ENCODE peak calls at places on chromosomes 3 and 15, in four cellular contexts. One of them, this sample, is unnamed.
A peak's percentile ranks its signal among the peaks of the same experiment; 100 is the strongest.

GRCh38 chr3:3200632-3201212 is 21.2 kb upstream of the CRBN start:
- DNase-seq in H1: no peak
- DNase-seq in mesendoderm: peak; percentile 84
- DNase-seq in IMR-90: peak; percentile 62
- DNase-seq in this sample: peak; percentile 50

GRCh38 chr3:30657914-30658313 is 51.5 kb downstream of the TGFBR2 start:
- DNase-seq in H1: no peak
- DNase-seq in mesendoderm: no peak
- DNase-seq in IMR-90: peak; percentile 23
- DNase-seq in this sample: no peak

GRCh38 chr3:142209655-142210054 is 15.7 kb downstream of the GK5 start:
- DNase-seq in IMR-90: peak; percentile 72
- DNase-seq in mesendoderm: no peak
- DNase-seq in H1: no peak
- DNase-seq in this sample: no peak

GRCh38 chr15:55742498-55742926 is 440 bp downstream of the PRTG start:
- DNase-seq in mesendoderm: no peak
- DNase-seq in IMR-90: peak; percentile 22
- DNase-seq in H1: no peak
- DNase-seq in this sample: no peak

GRCh38 chr3:157705258-157705657 is 202.0 kb upstream of the VEPH1 start:
- DNase-seq in mesendoderm: no peak
- DNase-seq in IMR-90: no peak
- DNase-seq in H1: no peak
- DNase-seq in this sample: no peak

GRCh38 chr3:62559831-62560445 is 186.6 kb upstream of the FEZF2 start:
- DNase-seq in H1: no peak
- DNase-seq in IMR-90: peak; percentile 57
- DNase-seq in mesendoderm: peak; percentile 33
- DNase-seq in this sample: no peak

GRCh38 chr3:122305818-122306621 is 19.0 kb upstream of the CSTA start:
- DNase-seq in IMR-90: no peak
- DNase-seq in mesendoderm: peak; percentile 65
- DNase-seq in H1: no peak
- DNase-seq in this sample: peak; percentile 50

GRCh38 chr15:101031203-101031602 is 112.0 kb downstream of the LRRK1 start:
- DNase-seq in IMR-90: peak; percentile 32
- DNase-seq in mesendoderm: no peak
- DNase-seq in H1: no peak
- DNase-seq in this sample: peak; percentile 4

GRCh38 chr15:100372695-100373036 is 30.9 kb upstream of the ADAMTS17 start:
- DNase-seq in H1: no peak
- DNase-seq in mesendoderm: peak; percentile 19
- DNase-seq in IMR-90: no peak
- DNase-seq in this sample: no peak

GRCh38 chr3:67947808-67948508 is 293.5 kb upstream of the SUCLG2 start:
- DNase-seq in H1: peak; percentile 23
- DNase-seq in mesendoderm: peak; percentile 89
- DNase-seq in IMR-90: no peak
- DNase-seq in this sample: peak; percentile 91

GRCh38 chr15:57751177-57751800 is 44.8 kb downstream of the POLR2M start:
- DNase-seq in mesendoderm: peak; percentile 68
- DNase-seq in IMR-90: peak; percentile 40
- DNase-seq in H1: no peak
- DNase-seq in this sample: no peak

GRCh38 chr3:187015903-187016638 is 85.7 kb downstream of the ST6GAL1 start:
- DNase-seq in mesendoderm: no peak
- DNase-seq in IMR-90: no peak
- DNase-seq in H1: no peak
- DNase-seq in this sample: no peak

GRCh38 chr3:36796896-36797295 is 32.5 kb upstream of the DCLK3 start:
- DNase-seq in mesendoderm: no peak
- DNase-seq in IMR-90: peak; percentile 37
- DNase-seq in H1: no peak
- DNase-seq in this sample: no peak

GRCh38 chr15:87916208-87916607 is 340.3 kb downstream of the NTRK3 start:
- DNase-seq in IMR-90: no peak
- DNase-seq in mesendoderm: no peak
- DNase-seq in H1: no peak
- DNase-seq in this sample: no peak

GRCh38 chr3:178078933-178079332 is 457.3 kb upstream of the KCNMB2 start:
- DNase-seq in H1: no peak
- DNase-seq in mesendoderm: no peak
- DNase-seq in IMR-90: peak; percentile 49
- DNase-seq in this sample: no peak

GRCh38 chr3:49020335-49021212 is 1.3 kb upstream of the NDUFAF3 start:
- DNase-seq in H1: no peak
- DNase-seq in mesendoderm: peak; percentile 60
- DNase-seq in IMR-90: no peak
- DNase-seq in this sample: no peak

GRCh38 chr3:9820944-9821343 is 10.9 kb downstream of the TTLL3 start:
- DNase-seq in mesendoderm: peak; percentile 76
- DNase-seq in H1: no peak
- DNase-seq in IMR-90: peak; percentile 23
- DNase-seq in this sample: peak; percentile 55

GRCh38 chr3:195907730-195908438 is 467 bp downstream of the TNK2 start:
- DNase-seq in mesendoderm: peak; percentile 77
- DNase-seq in IMR-90: no peak
- DNase-seq in H1: no peak
- DNase-seq in this sample: no peak

GRCh38 chr3:129162729-129163579 is 2.1 kb upstream of the ISY1 start:
- DNase-seq in mesendoderm: peak; percentile 51
- DNase-seq in IMR-90: no peak
- DNase-seq in H1: no peak
- DNase-seq in this sample: no peak

GRCh38 chr15:52102468-52102867 is 10.1 kb downstream of the BCL2L10 start:
- DNase-seq in mesendoderm: peak; percentile 57
- DNase-seq in H1: no peak
- DNase-seq in IMR-90: peak; percentile 92
- DNase-seq in this sample: no peak

GRCh38 chr3:174408310-174408709 is 450.8 kb upstream of the NAALADL2 start:
- DNase-seq in mesendoderm: peak; percentile 18
- DNase-seq in IMR-90: peak; percentile 58
- DNase-seq in H1: no peak
- DNase-seq in this sample: no peak

GRCh38 chr3:188690932-188691331 is 480.8 kb upstream of the TPRG1 start:
- DNase-seq in H1: no peak
- DNase-seq in IMR-90: no peak
- DNase-seq in mesendoderm: no peak
- DNase-seq in this sample: no peak

GRCh38 chr15:42313463-42313862 is 40.2 kb upstream of the TMEM87A start:
- DNase-seq in mesendoderm: peak; percentile 30
- DNase-seq in H1: no peak
- DNase-seq in IMR-90: no peak
- DNase-seq in this sample: peak; percentile 33

GRCh38 chr3:186413615-186414415 is 51.8 kb upstream of the DGKG start:
- DNase-seq in H1: peak; percentile 23
- DNase-seq in IMR-90: no peak
- DNase-seq in mesendoderm: peak; percentile 45
- DNase-seq in this sample: peak; percentile 60

GRCh38 chr3:111763101-111763500 is 96.0 kb upstream of the PHLDB2 start:
- DNase-seq in H1: no peak
- DNase-seq in IMR-90: no peak
- DNase-seq in mesendoderm: no peak
- DNase-seq in this sample: no peak

GRCh38 chr3:81364411-81364810 is 397.0 kb downstream of the GBE1 start:
- DNase-seq in IMR-90: no peak
- DNase-seq in H1: no peak
- DNase-seq in mesendoderm: no peak
- DNase-seq in this sample: no peak

GRCh38 chr15:79849789-79850188 is 47.0 kb downstream of the MTHFS start:
- DNase-seq in H1: no peak
- DNase-seq in mesendoderm: peak; percentile 79
- DNase-seq in IMR-90: peak; percentile 52
- DNase-seq in this sample: peak; percentile 60

GRCh38 chr3:85427467-85427866 is 468.7 kb downstream of the CADM2 start:
- DNase-seq in IMR-90: no peak
- DNase-seq in H1: no peak
- DNase-seq in mesendoderm: no peak
- DNase-seq in this sample: no peak

GRCh38 chr15:35603298-35603697 is 57.3 kb upstream of the DPH6 start:
- DNase-seq in H1: no peak
- DNase-seq in IMR-90: peak; percentile 88
- DNase-seq in mesendoderm: no peak
- DNase-seq in this sample: no peak

GRCh38 chr3:16211176-16211904 is 36.9 kb downstream of the GALNT15 start:
- DNase-seq in IMR-90: peak; percentile 19
- DNase-seq in H1: no peak
- DNase-seq in mesendoderm: no peak
- DNase-seq in this sample: no peak

GRCh38 chr3:48405971-48406370 is 23.9 kb downstream of the PLXNB1 start:
- DNase-seq in IMR-90: no peak
- DNase-seq in H1: no peak
- DNase-seq in mesendoderm: no peak
- DNase-seq in this sample: no peak

GRCh38 chr15:40308844-40309189 is 1.1 kb upstream of the PLCB2 start:
- DNase-seq in H1: no peak
- DNase-seq in IMR-90: no peak
- DNase-seq in mesendoderm: peak; percentile 60
- DNase-seq in this sample: no peak

GRCh38 chr15:58528197-58528870 is 96.5 kb downstream of the LIPC start:
- DNase-seq in H1: no peak
- DNase-seq in IMR-90: peak; percentile 53
- DNase-seq in mesendoderm: peak; percentile 51
- DNase-seq in this sample: peak; percentile 13

GRCh38 chr15:77031376-77032050 is 36.6 kb downstream of the PSTPIP1 start:
- DNase-seq in H1: no peak
- DNase-seq in mesendoderm: no peak
- DNase-seq in IMR-90: peak; percentile 44
- DNase-seq in this sample: peak; percentile 28

GRCh38 chr15:77030928-77031375 is 36.0 kb downstream of the PSTPIP1 start:
- DNase-seq in mesendoderm: no peak
- DNase-seq in IMR-90: no peak
- DNase-seq in H1: no peak
- DNase-seq in this sample: peak; percentile 23

GRCh38 chr15:77032647-77033416 is 37.9 kb downstream of the PSTPIP1 start:
- DNase-seq in IMR-90: no peak
- DNase-seq in mesendoderm: no peak
- DNase-seq in H1: no peak
- DNase-seq in this sample: no peak

GRCh38 chr15:77033417-77033728 is 37.5 kb downstream of the TSPAN3 start:
- DNase-seq in IMR-90: no peak
- DNase-seq in H1: no peak
- DNase-seq in mesendoderm: no peak
- DNase-seq in this sample: no peak

GRCh38 chr15:77032052-77032646 is 37.2 kb downstream of the PSTPIP1 start:
- DNase-seq in H1: no peak
- DNase-seq in IMR-90: no peak
- DNase-seq in mesendoderm: no peak
- DNase-seq in this sample: peak; percentile 25
- H4K5ac ChIP-seq in H1: no peak overlapping the region
- H4K5ac ChIP-seq in IMR-90: no peak overlapping the region
- H4K5ac ChIP-seq in mesendoderm: no peak overlapping the region
- H4K5ac ChIP-seq in this sample: no peak overlapping the region

GRCh38 chr15:71729319-71729718 is 81.0 kb upstream of the NR2E3 start:
- DNase-seq in mesendoderm: no peak
- DNase-seq in H1: no peak
- DNase-seq in IMR-90: no peak
- DNase-seq in this sample: no peak
- H4K5ac ChIP-seq in mesendoderm: no peak overlapping the region
- H4K5ac ChIP-seq in H1: no peak overlapping the region
- H4K5ac ChIP-seq in IMR-90: no peak overlapping the region
- H4K5ac ChIP-seq in this sample: no peak overlapping the region

GRCh38 chr15:54082836-54083492 is 104.7 kb downstream of the UNC13C start:
- DNase-seq in H1: peak; percentile 19
- DNase-seq in IMR-90: peak; percentile 0
- DNase-seq in mesendoderm: peak; percentile 55
- DNase-seq in this sample: peak; percentile 44

GRCh38 chr15:54088837-54089236 is 110.6 kb downstream of the UNC13C start:
- DNase-seq in H1: no peak
- DNase-seq in mesendoderm: no peak
- DNase-seq in IMR-90: no peak
- DNase-seq in this sample: no peak

DNA sequence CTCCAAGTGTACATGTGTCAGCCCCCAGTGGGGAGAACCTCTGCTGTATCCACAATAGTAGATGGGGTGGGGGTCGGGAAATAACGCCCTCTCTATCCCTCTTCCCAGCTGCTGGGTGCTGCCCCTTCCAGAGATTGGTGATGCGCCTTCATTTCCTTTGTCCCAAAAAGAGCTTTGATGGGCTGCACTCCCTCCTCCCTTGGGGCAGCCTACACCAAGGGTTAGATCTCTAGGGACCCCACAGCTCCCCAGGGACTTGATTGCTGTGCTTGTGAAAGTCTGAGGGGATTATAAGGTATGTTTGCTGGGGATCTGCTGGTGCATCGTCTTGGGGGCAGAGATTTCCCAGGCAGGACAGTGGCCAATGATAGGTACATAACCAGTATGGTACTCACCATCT is 105.3 kb downstream of the UNC13C start:
- DNase-seq in mesendoderm: no peak
- DNase-seq in IMR-90: no peak
- DNase-seq in H1: no peak
- DNase-seq in this sample: no peak
- H4K5ac ChIP-seq in mesendoderm: no peak overlapping the region
- H4K5ac ChIP-seq in IMR-90: no peak overlapping the region
- H4K5ac ChIP-seq in H1: no peak overlapping the region
- H4K5ac ChIP-seq in this sample: no peak overlapping the region

GRCh38 chr3:98824256-98824655 is 61.1 kb downstream of the ST3GAL6 start:
- DNase-seq in mesendoderm: peak; percentile 14
- DNase-seq in IMR-90: no peak
- DNase-seq in H1: no peak
- DNase-seq in this sample: no peak
- H4K5ac ChIP-seq in mesendoderm: no peak overlapping the region
- H4K5ac ChIP-seq in IMR-90: no peak overlapping the region
- H4K5ac ChIP-seq in H1: no peak overlapping the region
- H4K5ac ChIP-seq in this sample: no peak overlapping the region

GRCh38 chr3:96994995-96995394 is 180.6 kb downstream of the EPHA6 start:
- DNase-seq in H1: no peak
- DNase-seq in IMR-90: no peak
- DNase-seq in mesendoderm: no peak
- DNase-seq in this sample: no peak
- H4K5ac ChIP-seq in H1: no peak overlapping the region
- H4K5ac ChIP-seq in IMR-90: no peak overlapping the region
- H4K5ac ChIP-seq in mesendoderm: no peak overlapping the region
- H4K5ac ChIP-seq in this sample: no peak overlapping the region

This sample was measured in H9.